ENCODE peak calls at places on chromosomes 3 and 15, in six cellular contexts. A is adrenal gland; L is astrocyte; X is gastrocnemius medialis; H is CD4-positive, alpha-beta memory T cell; Z is hepatocyte. P is an unnamed sample. For H3K9me3, the result is how much of the 10 kb centered on the place peaks cover.

GRCh38 chr15:64478863-64479262 is 18.5 kb downstream of the ZNF609 start:
- DNase-seq in A (no peak), L (no peak), X (no peak), H (no peak), Z (no peak), P (no peak)

GRCh38 chr3:133712017-133712416 is 34.2 kb upstream of the TF start:
- DNase-seq in A (no peak), L (no peak), X (no peak), H (no peak), Z (no peak), P (no peak)

GRCh38 chr3:99965077-99965476 is 147.4 kb downstream of the CMSS1 start:
- DNase-seq in A (peak), L (peak), X (no peak), H (no peak), Z (peak), P (no peak)

GRCh38 chr3:16290827-16291196 is 25.8 kb downstream of the OXNAD1 start:
- DNase-seq in A (no peak), L (peak), X (no peak), H (peak), Z (no peak), P (no peak)

GRCh38 chr3:157662171-157662570 is 159.0 kb upstream of the VEPH1 start:
- DNase-seq in A (no peak), L (no peak), X (no peak), H (no peak), Z (no peak), P (no peak)

GRCh38 chr15:92797168-92798052 is 102.7 kb upstream of the CHD2 start:
- DNase-seq in A (peak), L (peak), X (no peak), H (peak), Z (peak), P (peak)

GRCh38 chr3:81951106-81951505 is 189.7 kb upstream of the GBE1 start:
- DNase-seq in A (no peak), L (no peak), X (no peak), H (no peak), Z (no peak), P (no peak)

GRCh38 chr15:70853270-70853854 is 595 bp downstream of the LARP6 start:
- DNase-seq in A (peak), L (peak), X (no peak), H (no peak), Z (peak), P (no peak)

GRCh38 chr3:157856078-157856939 is 249.9 kb downstream of the SHOX2 start:
- DNase-seq in A (peak), L (no peak), X (peak), H (no peak), Z (no peak), P (no peak)

GRCh38 chr15:38252481-38253311 is at the start of gene SPRED1:
- DNase-seq in A (peak), L (no peak), X (peak), H (peak), Z (peak), P (peak)

GRCh38 chr3:24288538-24289236 is 206.0 kb downstream of the THRB start:
- DNase-seq in A (no peak), L (peak), X (peak), H (no peak), Z (no peak), P (no peak)

GRCh38 chr15:51004103-51004536 is 90.6 kb downstream of the TNFAIP8L3 start:
- DNase-seq in A (no peak), L (peak), X (no peak), H (no peak), Z (peak), P (no peak)

DNA sequence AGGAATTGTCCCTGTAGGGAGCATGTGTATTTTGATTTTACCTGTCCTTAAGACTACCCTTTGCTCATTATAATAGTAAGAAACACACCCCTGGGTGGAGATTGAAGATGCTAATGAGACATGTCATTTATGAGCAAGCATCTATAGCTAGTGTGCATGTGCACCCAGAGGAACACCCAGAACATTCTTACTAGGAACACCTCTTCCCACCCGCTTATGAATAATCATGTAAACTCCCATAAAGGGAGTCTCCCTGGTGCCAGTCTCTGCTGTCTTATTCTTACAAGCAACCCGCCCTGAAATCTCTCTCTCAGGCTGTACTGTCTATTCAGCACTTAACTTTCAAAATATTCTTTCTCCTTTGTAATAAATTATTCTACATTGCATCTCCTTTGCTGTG is 1227.3 kb downstream of the ROBO1 start:
- DNase-seq in A (no peak), L (no peak), X (no peak), H (no peak), Z (no peak), P (no peak)
- H3K9me3 ChIP-seq in A (under half), L (under half), X (under half), H (under half), Z (under half), P (under half)

DNA sequence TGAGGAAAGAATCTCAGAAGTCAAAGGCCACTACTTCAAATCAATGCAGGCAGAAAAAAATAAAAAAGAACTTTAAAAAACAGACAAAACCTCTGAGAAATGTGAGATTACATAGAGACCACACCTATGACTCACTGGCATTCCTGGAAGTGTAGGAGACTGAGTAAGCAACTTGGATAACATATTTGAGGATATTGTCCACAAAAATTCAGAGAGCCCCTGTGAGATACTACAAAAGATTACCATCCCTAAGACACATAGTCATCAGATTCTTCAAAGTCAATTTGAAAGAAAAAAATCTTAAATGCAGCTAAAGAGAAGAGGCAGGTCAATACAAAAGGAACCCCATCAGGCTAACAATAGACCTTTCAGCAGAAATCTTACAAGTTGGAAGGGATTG is 887.3 kb downstream of the NTRK3 start:
- DNase-seq in A (no peak), L (peak), X (no peak), H (no peak), Z (no peak), P (no peak)
- H3K9me3 ChIP-seq in A (under half), L (under half), X (under half), H (under half), Z (under half), P (under half)

GRCh38 chr15:73321496-73322344 is 47.0 kb downstream of the HCN4 start:
- DNase-seq in A (no peak), L (no peak), X (no peak), H (no peak), Z (no peak), P (no peak)
- H3K9me3 ChIP-seq in A (under half), L (under half), X (under half), H (under half), Z (under half), P (under half)

GRCh38 chr3:119240582-119241434 is at the start of gene B4GALT4:
- DNase-seq in A (peak), L (peak), X (peak), H (peak), Z (peak), P (peak)
- H3K9me3 ChIP-seq in A (under half), L (under half), X (under half), H (under half), Z (under half), P (under half)

DNA sequence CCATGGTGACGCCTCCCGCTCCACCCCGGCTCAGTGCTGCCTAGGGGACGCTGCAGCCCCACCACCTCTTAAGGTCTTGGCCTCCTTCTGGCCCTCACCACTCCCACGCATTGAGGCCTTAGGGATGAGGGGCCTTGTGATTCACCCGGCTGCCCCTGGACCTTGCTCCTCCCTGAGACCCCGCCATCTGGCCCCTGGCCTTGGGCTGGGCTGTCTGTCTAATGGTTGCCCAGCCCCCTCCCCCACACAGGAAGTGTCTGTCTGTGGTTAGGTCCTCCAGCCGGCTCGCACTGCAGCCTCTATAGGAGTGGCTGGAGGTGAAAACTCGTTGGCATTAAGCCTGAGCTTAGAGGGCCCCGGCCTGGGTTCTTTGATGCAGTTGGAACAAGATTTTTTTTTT is 21.5 kb upstream of the MTHFS start:
- DNase-seq in A (no peak), L (no peak), X (no peak), H (no peak), Z (peak), P (no peak)
- H3K9me3 ChIP-seq in A (under half), L (under half), X (under half), H (under half), Z (under half), P (under half)

DNA sequence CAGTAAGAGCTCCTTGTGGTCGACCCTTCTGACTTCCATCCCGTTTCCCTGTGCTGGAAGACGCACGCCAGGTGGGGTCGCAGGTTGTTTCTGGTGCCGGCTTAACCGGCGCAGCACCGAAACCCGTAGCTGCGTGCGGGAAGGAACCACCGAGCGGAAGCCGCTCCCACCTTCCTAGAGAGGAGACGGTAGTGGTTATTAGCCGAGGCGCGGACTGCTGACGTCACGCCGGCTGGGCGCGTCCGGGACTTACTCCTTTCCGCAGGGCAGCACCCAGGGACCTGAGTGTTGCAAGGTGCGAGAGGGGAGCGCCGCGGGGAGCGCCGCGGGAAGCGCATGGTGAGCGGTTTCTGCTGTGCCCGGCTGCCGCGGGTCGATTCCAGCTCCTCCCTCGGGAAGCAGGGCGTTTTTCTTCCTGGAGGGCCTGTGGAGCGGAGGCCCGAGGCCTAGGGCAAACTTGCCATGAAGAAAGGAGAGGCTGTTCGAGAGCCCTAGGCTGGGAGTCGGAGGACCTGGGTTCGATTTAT is at the start of gene ZNF501:
- DNase-seq in A (peak), L (peak), X (peak), H (peak), Z (peak), P (peak)
- H3K9me3 ChIP-seq in A (under half), L (half or more), X (under half), H (under half), Z (under half), P (under half)

GRCh38 chr15:25065876-25066275 is 111.1 kb downstream of the SNRPN start:
- DNase-seq in A (no peak), L (no peak), X (no peak), H (no peak), Z (no peak), P (no peak)

GRCh38 chr15:25066708-25067107 is 111.9 kb downstream of the SNRPN start:
- DNase-seq in A (no peak), L (no peak), X (no peak), H (no peak), Z (no peak), P (no peak)

GRCh38 chr15:25070357-25070963 is 115.7 kb downstream of the SNRPN start:
- DNase-seq in A (no peak), L (no peak), X (no peak), H (no peak), Z (no peak), P (no peak)

GRCh38 chr15:25067725-25068309 is 113.0 kb downstream of the SNRPN start:
- DNase-seq in A (no peak), L (no peak), X (no peak), H (no peak), Z (no peak), P (no peak)

GRCh38 chr15:25068696-25069095 is 113.9 kb downstream of the SNRPN start:
- DNase-seq in A (no peak), L (no peak), X (no peak), H (no peak), Z (no peak), P (no peak)
- H3K9me3 ChIP-seq in A (under half), L (half or more), X (under half), H (half or more), Z (half or more), P (half or more)

P was measured in T-helper 17 cell.